ENCODE peak calls at places on chromosomes 7 and 10, in seven cellular contexts. W is endothelial cell of umbilical vein, H is kidney, Q is fibroblast of lung, R is H9, C is neural progenitor cell, I is SK-N-SH. J is an unnamed sample. For H3K4me1, the result is how much of the 10 kb centered on the place peaks cover.

GRCh38 chr10:104317195-104318095 is 20.8 kb downstream of the ITPRIP start:
- DNase-seq in R (no peak), H (peak), C (no peak), I (no peak), W (no peak), Q (peak), J (peak)

GRCh38 chr10:12638103-12638502 is 288.8 kb downstream of the CAMK1D start:
- DNase-seq in C (peak), H (no peak), W (no peak), Q (peak), I (peak), R (no peak), J (peak)

GRCh38 chr7:134643131-134643530 is 3.5 kb upstream of the BPGM start:
- DNase-seq in W (no peak), H (no peak), C (no peak), I (no peak), R (no peak), Q (no peak), J (no peak)

GRCh38 chr10:21524526-21525366 is 736 bp downstream of the SKIDA1 start:
- DNase-seq in H (no peak), Q (peak), C (peak), I (no peak), W (peak), R (no peak), J (peak)

GRCh38 chr7:45193868-45194267 is 36.3 kb downstream of the RAMP3 start:
- DNase-seq in H (no peak), R (no peak), W (no peak), Q (no peak), I (no peak), C (no peak), J (no peak)

GRCh38 chr10:45514283-45515270 is 140.6 kb downstream of the ALOX5 start:
- DNase-seq in C (no peak), Q (peak), I (peak), H (no peak), R (no peak), W (no peak), J (peak)

GRCh38 chr10:45278860-45279498 is 36.4 kb downstream of the OR13A1 start:
- DNase-seq in H (no peak), Q (no peak), C (peak), I (no peak), R (no peak), W (no peak), J (no peak)

GRCh38 chr7:151448261-151449252 is 8.6 kb upstream of the CRYGN start:
- DNase-seq in R (peak), Q (peak), H (no peak), C (peak), I (peak), W (peak), J (peak)

GRCh38 chr7:136303162-136303561 is 326.0 kb upstream of the MTPN start:
- DNase-seq in W (no peak), I (no peak), H (no peak), Q (peak), R (no peak), C (no peak), J (peak)

GRCh38 chr10:15744217-15744865 is 24.6 kb upstream of the ITGA8 start:
- DNase-seq in Q (peak), H (no peak), I (peak), W (peak), C (peak), R (peak), J (peak)

GRCh38 chr10:97321032-97321806 is 2.1 kb downstream of the FRAT1 start:
- DNase-seq in Q (no peak), H (peak), I (no peak), C (peak), W (peak), R (peak), J (no peak)

GRCh38 chr7:97006146-97006950 is 995 bp downstream of the DLX6 start:
- DNase-seq in H (peak), I (peak), Q (peak), W (peak), C (peak), R (peak), J (peak)

GRCh38 chr7:41328131-41328530 is 374.8 kb downstream of the INHBA start:
- DNase-seq in R (no peak), C (no peak), H (no peak), Q (no peak), W (no peak), I (peak), J (peak)

GRCh38 chr7:16627236-16627635 is 18.3 kb downstream of the ANKMY2 start:
- DNase-seq in C (no peak), I (no peak), H (no peak), Q (peak), R (no peak), W (no peak), J (no peak)

GRCh38 chr7:138460649-138461607 is 869 bp downstream of the TRIM24 start:
- DNase-seq in W (peak), C (peak), I (peak), H (peak), R (peak), Q (peak), J (peak)

DNA sequence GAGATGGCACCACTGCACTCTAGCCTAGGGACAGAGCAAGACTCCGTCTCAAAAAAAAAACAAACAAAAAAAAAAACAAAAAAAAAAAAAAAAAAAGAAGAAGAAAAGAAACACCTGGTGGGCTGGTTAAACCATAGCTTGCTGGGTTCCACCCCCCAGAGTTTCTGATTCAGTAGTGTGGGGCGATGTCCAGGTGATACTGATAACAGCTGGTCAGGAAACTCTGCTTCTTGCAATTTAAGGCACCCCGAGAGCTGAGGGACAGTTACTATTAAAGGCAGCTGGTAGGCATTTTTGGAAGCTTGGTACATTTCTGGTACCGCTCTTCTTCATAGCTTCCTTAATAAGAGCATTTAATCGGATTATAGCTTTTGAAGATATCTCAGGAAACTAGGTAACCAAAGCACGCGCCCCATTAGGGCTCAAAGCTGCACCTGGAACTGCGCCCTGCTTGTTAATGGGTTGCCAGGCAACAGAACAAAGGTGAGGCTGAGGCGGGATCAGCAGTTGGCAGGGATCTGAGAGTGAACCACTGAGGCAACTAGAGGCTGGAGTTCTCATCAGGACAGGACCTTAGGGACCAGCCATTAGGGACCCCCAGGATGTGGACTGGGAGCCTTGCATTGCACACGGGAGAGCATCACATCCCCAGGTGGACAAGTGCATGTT is 6.5 kb upstream of the SDK1 start:
- DNase-seq in H (no peak), Q (no peak), C (peak), R (peak), I (no peak), W (no peak), J (no peak)
- H3K9ac ChIP-seq in H (no peak), Q (no peak), C (no peak), R (no peak), I (no peak), W (no peak), J (no peak)

GRCh38 chr7:931871-932650 is 22.4 kb downstream of the ADAP1 start:
- DNase-seq in W (no peak), H (peak), I (no peak), C (no peak), R (no peak), Q (no peak), J (no peak)
- H3K4me1 ChIP-seq in W (under half), H (under half), I (under half), C (under half), R (under half), Q (under half), J (under half)

GRCh38 chr10:122422266-122422980 is 32.0 kb upstream of the ARMS2 start:
- DNase-seq in R (no peak), I (no peak), W (no peak), H (no peak), C (no peak), Q (no peak), J (no peak)

GRCh38 chr10:122421747-122422146 is 32.7 kb upstream of the ARMS2 start:
- DNase-seq in C (no peak), Q (no peak), W (peak), H (no peak), R (no peak), I (no peak), J (peak)

GRCh38 chr10:122420624-122421007 is 33.8 kb upstream of the ARMS2 start:
- DNase-seq in R (no peak), H (no peak), Q (no peak), C (no peak), W (no peak), I (no peak), J (no peak)

GRCh38 chr10:122419890-122420623 is 34.4 kb upstream of the ARMS2 start:
- DNase-seq in W (no peak), I (no peak), H (no peak), Q (peak), R (no peak), C (no peak), J (peak)

DNA sequence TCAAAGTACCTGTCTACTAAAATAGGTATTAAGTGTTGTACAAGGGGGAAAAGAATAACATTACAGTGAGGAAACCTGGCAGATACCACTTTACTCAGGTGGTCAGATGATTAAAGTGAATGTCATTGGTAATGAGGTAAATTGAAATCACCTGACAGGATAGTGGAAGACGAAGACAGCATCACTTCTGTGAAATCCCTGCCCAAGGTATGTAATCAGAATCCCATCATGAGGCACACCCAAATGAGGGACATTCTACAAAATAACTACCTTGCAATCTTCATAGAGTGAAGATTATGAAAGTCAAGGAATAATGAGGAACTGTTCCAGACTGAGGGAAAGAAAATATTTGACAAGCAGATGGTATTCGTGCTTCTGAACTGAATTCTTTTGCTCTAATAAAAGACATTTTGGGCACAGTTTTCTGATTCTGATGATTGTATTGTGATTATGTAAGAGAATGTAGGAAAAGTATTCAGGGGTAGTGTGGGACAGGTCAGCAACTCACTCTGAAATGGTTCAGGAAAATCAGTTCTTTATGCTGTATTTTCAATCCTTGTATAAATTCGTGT is 33.3 kb upstream of the ARMS2 start:
- DNase-seq in W (no peak), C (no peak), H (no peak), I (no peak), Q (no peak), R (no peak), J (peak)
- H3K9ac ChIP-seq in W (no peak), C (no peak), H (no peak), I (no peak), Q (no peak), R (no peak), J (peak)

GRCh38 chr7:106499897-106500296 is 161.1 kb downstream of the CCDC71L start:
- DNase-seq in H (no peak), Q (no peak), R (no peak), I (no peak), C (no peak), W (no peak), J (no peak)
- H3K4me1 ChIP-seq in H (under half), Q (under half), R (under half), I (under half), C (under half), W (under half), J (under half)

GRCh38 chr10:81116990-81117389 is 579.3 kb downstream of the SH2D4B start:
- DNase-seq in I (peak), Q (no peak), H (no peak), R (no peak), W (no peak), C (no peak), J (no peak)
- H3K9ac ChIP-seq in I (no peak), Q (no peak), H (no peak), R (no peak), W (no peak), C (no peak), J (no peak)

J was measured in adipocyte.